ENCODE peak calls at places on chromosomes 1 and 21, in seven cellular contexts. W is HepG2, U is K562, Z is GM12892, E is SK-N-SH, Y is H1, N is GM12878. Q is an unnamed sample.

GRCh38 chr1:44154049-44154448 is 12.6 kb upstream of the KLF18 start:
- DNase-seq in W (no peak), E (no peak), Z (no peak), U (no peak), Y (no peak), N (no peak), Q (no peak)

GRCh38 chr1:40435471-40435870 is 14.8 kb upstream of the ZFP69B start:
- DNase-seq in W (no peak), N (no peak), U (no peak), Z (no peak), E (no peak), Y (no peak), Q (no peak)

GRCh38 chr1:205376739-205377138 is 20.0 kb upstream of the KLHDC8A start:
- DNase-seq in E (no peak), Z (no peak), U (no peak), W (no peak), N (no peak), Y (no peak), Q (no peak)

GRCh38 chr1:167545349-167545748 is 8.2 kb downstream of the CREG1 start:
- DNase-seq in U (no peak), Y (no peak), E (no peak), Z (no peak), W (no peak), N (no peak), Q (no peak)

GRCh38 chr1:224059897-224060462 is 53.9 kb upstream of the FBXO28 start:
- DNase-seq in N (no peak), U (no peak), E (no peak), Y (no peak), Z (no peak), W (no peak), Q (no peak)

GRCh38 chr1:7335224-7335879 is 435.7 kb upstream of the VAMP3 start:
- DNase-seq in E (peak; percentile 47), N (no peak), Y (no peak), U (no peak), W (no peak), Z (no peak), Q (no peak)

GRCh38 chr1:76939107-76939816 is 72.0 kb downstream of the ST6GALNAC5 start:
- DNase-seq in Z (no peak), W (no peak), Y (no peak), U (no peak), N (no peak), E (no peak), Q (no peak)

GRCh38 chr1:25651036-25651640 is 34.5 kb downstream of the MAN1C1 start:
- DNase-seq in Y (no peak), E (peak; percentile 7), N (no peak), Z (no peak), U (no peak), W (no peak), Q (no peak)

GRCh38 chr1:239657291-239657690 is 270.9 kb downstream of the CHRM3 start:
- DNase-seq in Z (no peak), W (no peak), Y (no peak), N (no peak), E (no peak), U (no peak), Q (no peak)

GRCh38 chr1:93574511-93574910 is 107.1 kb downstream of the BCAR3 start:
- DNase-seq in Z (no peak), Y (no peak), E (no peak), U (no peak), N (no peak), W (no peak), Q (no peak)

GRCh38 chr1:19734056-19734455 is 65.7 kb downstream of the TMCO4 start:
- DNase-seq in U (no peak), N (no peak), Y (no peak), E (no peak), W (no peak), Z (no peak), Q (no peak)

GRCh38 chr1:34985063-34985770 is at the start of gene TMEM35B:
- DNase-seq in Y (no peak), W (peak; percentile 13), U (peak; percentile 86), Z (peak; percentile 70), E (peak; percentile 87), N (no peak), Q (peak; percentile 75)

GRCh38 chr1:45522324-45523104 is 830 bp upstream of the PRDX1 start:
- DNase-seq in U (no peak), W (no peak), Z (no peak), E (no peak), Y (no peak), N (no peak), Q (no peak)

GRCh38 chr1:108601708-108602410 is 42.0 kb downstream of the EEIG2 start:
- DNase-seq in Y (no peak), W (no peak), U (no peak), Z (no peak), E (peak; percentile 20), N (no peak), Q (no peak)

GRCh38 chr1:30746212-30747027 is 11.2 kb downstream of the LAPTM5 start:
- DNase-seq in W (no peak), Z (no peak), E (no peak), U (no peak), Y (no peak), N (no peak), Q (no peak)

GRCh38 chr1:93471284-93471683 is 23.4 kb downstream of the FNBP1L start:
- DNase-seq in N (no peak), W (no peak), E (no peak), Y (no peak), U (no peak), Z (no peak), Q (no peak)

GRCh38 chr1:189619682-189620332 is 857.9 kb downstream of the BRINP3 start:
- DNase-seq in Z (no peak), E (no peak), W (peak; percentile 15), N (no peak), U (no peak), Y (no peak), Q (no peak)

GRCh38 chr1:240005997-240006650 is 85.6 kb upstream of the FMN2 start:
- DNase-seq in E (no peak), Y (no peak), W (no peak), U (no peak), N (no peak), Z (no peak), Q (no peak)

GRCh38 chr21:38646213-38646837 is 148.0 kb upstream of the ERG start:
- DNase-seq in Y (no peak), W (no peak), N (no peak), Z (no peak), U (no peak), E (no peak), Q (no peak)

GRCh38 chr1:171207377-171207776 is 22.3 kb downstream of the FMO2 start:
- DNase-seq in W (no peak), E (no peak), N (no peak), Y (no peak), Z (no peak), U (no peak), Q (no peak)
- TF ChIP-seq TAF1 in W (no peak), E (no peak), N (no peak), Y (no peak), Z (no peak), U (no peak), Q (no peak)

DNA sequence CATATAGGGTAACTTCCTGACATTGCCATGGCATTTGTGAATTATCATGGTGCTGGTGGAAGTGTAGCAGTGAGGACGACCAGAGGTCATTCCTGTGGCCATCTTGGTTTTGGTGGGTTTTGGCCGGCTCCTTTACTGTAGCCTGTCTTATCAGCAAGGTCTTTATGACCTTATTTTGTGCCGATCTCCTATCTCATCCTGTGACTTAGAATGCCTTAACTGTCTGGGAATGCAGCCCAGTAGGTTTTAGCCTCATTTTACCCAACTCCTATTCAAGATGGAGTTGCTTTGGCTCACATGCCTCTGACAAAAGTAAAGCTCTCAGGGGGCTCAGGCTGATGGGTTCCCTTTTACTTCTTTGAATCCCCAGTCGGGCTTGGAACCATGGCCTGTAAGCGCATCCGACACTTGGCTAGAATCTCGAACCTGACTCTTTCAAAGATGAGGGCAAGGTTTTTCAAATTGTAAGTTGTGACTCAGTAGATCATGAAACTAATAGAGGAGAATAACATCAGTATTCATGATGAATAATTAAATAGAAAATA is 85.0 kb downstream of the GALNT2 start:
- DNase-seq in N (no peak), U (no peak), Z (no peak), W (no peak), Y (no peak), E (no peak), Q (no peak)
- TF ChIP-seq TAF1 in N (no peak), U (no peak), Z (no peak), W (no peak), Y (no peak), E (no peak), Q (no peak)

GRCh38 chr1:1833456-1833855 is 55.2 kb upstream of the NADK start:
- DNase-seq in W (no peak), Y (no peak), U (no peak), E (no peak), N (no peak), Z (no peak), Q (no peak)

GRCh38 chr1:1835546-1835945 is 55.3 kb downstream of the GNB1 start:
- DNase-seq in E (no peak), N (no peak), U (no peak), Y (no peak), Z (no peak), W (no peak), Q (no peak)

GRCh38 chr1:1833916-1834325 is 55.7 kb upstream of the NADK start:
- DNase-seq in Y (no peak), N (peak; percentile 71), U (no peak), E (no peak), Z (peak; percentile 33), W (peak; percentile 82), Q (no peak)

GRCh38 chr1:1832151-1832550 is 53.9 kb upstream of the NADK start:
- DNase-seq in Y (no peak), W (no peak), N (no peak), Z (no peak), U (no peak), E (peak; percentile 54), Q (no peak)

GRCh38 chr1:1832820-1833219 is 54.5 kb upstream of the NADK start:
- DNase-seq in W (peak; percentile 79), E (peak; percentile 75), Y (no peak), N (no peak), Z (no peak), U (no peak), Q (no peak)
- TF ChIP-seq TAF1 in W (no peak), E (no peak), Y (no peak), N (no peak), Z (no peak), U (no peak), Q (no peak)

GRCh38 chr1:194873328-194873923 is 1687.0 kb upstream of the B3GALT2 start:
- DNase-seq in E (no peak), Y (no peak), Z (no peak), N (no peak), U (peak; percentile 22), W (no peak), Q (no peak)
- TF ChIP-seq TAF1 in E (no peak), Y (no peak), Z (no peak), N (no peak), U (no peak), W (no peak), Q (no peak)

GRCh38 chr1:84675106-84675505 is 15.2 kb downstream of the SSX2IP start:
- DNase-seq in Y (no peak), N (no peak), U (no peak), W (no peak), E (no peak), Z (no peak), Q (no peak)
- TF ChIP-seq TAF1 in Y (no peak), N (no peak), U (no peak), W (no peak), E (no peak), Z (no peak), Q (no peak)

Q was measured in GM12891.